ENCODE peak calls at places on chromosome 17, in seven cellular contexts. U, E, L, Q, T, V and C are unnamed samples.

GRCh38 chr17:19703776-19704371 is 12.5 kb downstream of the SLC47A2 start:
- DNase-seq in U (no peak), E (no peak), L (peak), Q (no peak), T (no peak), V (peak), C (no peak)

GRCh38 chr17:53924530-53925455 is 102.1 kb downstream of the KIF2B start:
- DNase-seq in U (no peak), E (no peak), L (peak), Q (no peak), T (no peak), V (no peak), C (peak)

GRCh38 chr17:82876602-82877391 is 37.0 kb upstream of the ZNF750 start:
- DNase-seq in U (no peak), E (peak), L (peak), Q (no peak), T (peak), V (peak), C (peak)

GRCh38 chr17:51079049-51079448 is 41.6 kb downstream of the SPAG9 start:
- DNase-seq in U (peak), E (no peak), L (no peak), Q (no peak), T (no peak), V (no peak), C (no peak)

GRCh38 chr17:44216674-44217073 is 2.8 kb downstream of the UBTF start:
- DNase-seq in U (no peak), E (no peak), L (no peak), Q (no peak), T (no peak), V (no peak), C (no peak)

GRCh38 chr17:42101513-42102292 is 3.4 kb upstream of the ZNF385C start:
- DNase-seq in U (peak), E (peak), L (peak), Q (no peak), T (peak), V (peak), C (peak)

GRCh38 chr17:39939588-39940419 is 12.3 kb downstream of the LRRC3C start:
- DNase-seq in U (no peak), E (no peak), L (no peak), Q (peak), T (peak), V (peak), C (no peak)

GRCh38 chr17:82419471-82419995 is 1.1 kb upstream of the OGFOD3 start:
- DNase-seq in U (no peak), E (no peak), L (no peak), Q (no peak), T (peak), V (no peak), C (no peak)

GRCh38 chr17:61285483-61286320 is 113.9 kb upstream of the TBX2 start:
- DNase-seq in U (no peak), E (no peak), L (no peak), Q (no peak), T (no peak), V (no peak), C (no peak)

GRCh38 chr17:55567240-55568216 is 56.3 kb upstream of the SMIM36 start:
- DNase-seq in U (no peak), E (no peak), L (no peak), Q (no peak), T (peak), V (peak), C (no peak)

GRCh38 chr17:83058478-83059167 is 20.8 kb upstream of the METRNL start:
- DNase-seq in U (peak), E (no peak), L (no peak), Q (no peak), T (no peak), V (peak), C (no peak)

GRCh38 chr17:40598021-40598927 is 33.0 kb upstream of the CCR7 start:
- DNase-seq in U (no peak), E (no peak), L (no peak), Q (no peak), T (no peak), V (no peak), C (no peak)

GRCh38 chr17:70588003-70588402 is 418.7 kb downstream of the KCNJ2 start:
- DNase-seq in U (no peak), E (no peak), L (no peak), Q (no peak), T (no peak), V (no peak), C (no peak)

GRCh38 chr17:14784997-14785696 is 480.0 kb downstream of the PMP22 start:
- DNase-seq in U (no peak), E (no peak), L (peak), Q (no peak), T (no peak), V (no peak), C (no peak)

GRCh38 chr17:4541041-4541327 is 14.2 kb downstream of the MYBBP1A start:
- DNase-seq in U (no peak), E (no peak), L (no peak), Q (no peak), T (no peak), V (no peak), C (no peak)

GRCh38 chr17:28317965-28318758 is 838 bp upstream of the TMEM97 start:
- DNase-seq in U (peak), E (no peak), L (no peak), Q (no peak), T (peak), V (peak), C (peak)

GRCh38 chr17:38404174-38404943 is 23.9 kb upstream of the ARHGAP23 start:
- DNase-seq in U (peak), E (no peak), L (no peak), Q (no peak), T (no peak), V (no peak), C (no peak)

GRCh38 chr17:3667366-3668278 is 756 bp downstream of the TAX1BP3 start:
- DNase-seq in U (peak), E (no peak), L (peak), Q (no peak), T (peak), V (peak), C (peak)

GRCh38 chr17:9575381-9576072 is at the start of gene STX8:
- DNase-seq in U (peak), E (peak), L (peak), Q (peak), T (peak), V (peak), C (peak)

GRCh38 chr17:47275245-47275984 is 21.8 kb downstream of the ITGB3 start:
- DNase-seq in U (peak), E (no peak), L (no peak), Q (no peak), T (peak), V (peak), C (no peak)

GRCh38 chr17:20073056-20073979 is 64.2 kb downstream of the SPECC1 start:
- DNase-seq in U (no peak), E (no peak), L (no peak), Q (no peak), T (peak), V (no peak), C (no peak)

GRCh38 chr17:48155889-48156670 is 48.5 kb downstream of the SNX11 start:
- DNase-seq in U (no peak), E (no peak), L (no peak), Q (no peak), T (no peak), V (no peak), C (no peak)

GRCh38 chr17:2101448-2102257 is 46.8 kb downstream of the HIC1 start:
- DNase-seq in U (no peak), E (peak), L (no peak), Q (no peak), T (peak), V (no peak), C (peak)

GRCh38 chr17:72457712-72458111 is 336.9 kb downstream of the SOX9 start:
- DNase-seq in U (no peak), E (no peak), L (no peak), Q (no peak), T (no peak), V (no peak), C (no peak)

GRCh38 chr17:48746916-48747444 is 18.4 kb upstream of the HOXB13 start:
- DNase-seq in U (peak), E (no peak), L (no peak), Q (no peak), T (no peak), V (peak), C (no peak)

GRCh38 chr17:59001158-59001814 is 105.4 kb downstream of the TRIM37 start:
- DNase-seq in U (no peak), E (no peak), L (no peak), Q (peak), T (peak), V (no peak), C (no peak)

GRCh38 chr17:1999557-2000251 is 25.4 kb downstream of the RTN4RL1 start:
- DNase-seq in U (no peak), E (no peak), L (peak), Q (no peak), T (no peak), V (peak), C (peak)

GRCh38 chr17:58520843-58521430 is 6.5 kb upstream of the MTMR4 start:
- DNase-seq in U (peak), E (no peak), L (peak), Q (no peak), T (peak), V (peak), C (peak)

GRCh38 chr17:8710766-8711165 is 33.9 kb downstream of the CCDC42 start:
- DNase-seq in U (no peak), E (no peak), L (no peak), Q (no peak), T (no peak), V (no peak), C (no peak)

GRCh38 chr17:73643012-73643845 is 1.0 kb downstream of the SDK2 start:
- DNase-seq in U (peak), E (no peak), L (no peak), Q (no peak), T (no peak), V (peak), C (peak)
- TF ChIP-seq JUND in U (no peak), E (no peak), L (no peak), Q (no peak), T (no peak), V (no peak), C (no peak)

GRCh38 chr17:32006957-32007462 is at the start of gene LRRC37B:
- DNase-seq in U (peak), E (peak), L (peak), Q (peak), T (peak), V (peak), C (peak)
- TF ChIP-seq JUND in U (no peak), E (no peak), L (no peak), Q (no peak), T (no peak), V (no peak), C (no peak)

DNA sequence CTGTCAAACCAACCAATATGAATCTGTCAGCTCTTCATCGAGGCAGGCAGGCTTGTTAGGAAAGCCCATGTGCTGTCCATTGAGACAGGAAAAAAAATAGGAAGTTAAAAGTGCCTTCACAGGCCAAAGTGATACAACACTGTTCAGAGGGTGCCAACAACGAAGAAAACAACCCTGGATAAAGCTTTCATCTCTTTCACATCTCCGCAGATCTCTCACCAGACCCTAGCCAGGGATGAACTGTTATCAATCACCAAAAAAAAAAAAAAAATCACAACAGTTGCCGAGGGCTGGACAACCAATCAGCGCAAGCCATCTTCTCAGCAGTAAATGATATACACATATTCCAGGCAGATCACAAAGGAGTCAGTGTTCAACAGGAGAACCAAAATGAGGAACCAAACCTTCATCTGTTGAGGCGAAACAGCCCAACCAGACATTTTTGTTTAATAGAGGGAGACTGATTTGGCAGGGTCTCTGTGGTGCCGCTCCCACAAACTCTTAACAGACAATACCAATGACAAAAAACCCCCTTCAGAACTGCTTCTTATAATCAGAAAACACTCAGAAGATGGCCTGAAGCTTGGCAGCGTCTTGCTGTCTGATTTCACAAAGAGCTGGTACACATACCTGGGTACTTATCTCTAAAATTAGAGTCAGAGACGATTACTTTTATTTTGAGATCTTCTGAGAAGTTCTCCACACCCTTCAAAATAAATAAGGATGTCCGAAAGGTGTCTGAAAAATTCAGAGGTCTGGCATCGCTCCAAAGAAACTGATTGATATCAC is 1.9 kb downstream of the MAP3K14 start:
- DNase-seq in U (no peak), E (no peak), L (no peak), Q (no peak), T (no peak), V (no peak), C (no peak)
- TF ChIP-seq JUND in U (no peak), E (no peak), L (no peak), Q (no peak), T (no peak), V (no peak), C (no peak)

DNA sequence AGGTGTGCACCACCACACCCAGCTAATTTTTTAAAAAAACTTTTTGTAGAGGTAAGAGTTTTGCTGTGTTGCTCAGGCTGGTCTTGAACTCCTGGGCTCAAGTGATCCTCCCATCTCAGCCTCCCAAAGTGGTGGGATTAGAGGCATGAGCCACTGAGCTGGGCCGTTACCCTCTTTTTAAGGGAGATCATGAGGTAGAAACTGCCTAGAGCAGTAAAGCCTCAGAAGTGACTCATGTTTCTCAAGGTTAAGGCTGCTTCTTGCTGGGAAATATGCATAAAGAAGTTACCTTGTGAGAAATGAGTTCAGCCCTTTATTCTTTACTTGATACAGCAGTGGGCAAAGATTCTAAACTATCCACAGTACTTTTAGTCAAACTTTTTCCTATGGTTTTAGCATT is 38.2 kb downstream of the GRB2 start:
- DNase-seq in U (no peak), E (no peak), L (no peak), Q (no peak), T (peak), V (no peak), C (no peak)
- TF ChIP-seq JUND in U (no peak), E (no peak), L (no peak), Q (no peak), T (no peak), V (no peak), C (no peak)

GRCh38 chr17:74752415-74752814 is 4.0 kb downstream of the NHERF1 start:
- DNase-seq in U (no peak), E (no peak), L (no peak), Q (no peak), T (no peak), V (no peak), C (no peak)
- TF ChIP-seq JUND in U (no peak), E (no peak), L (no peak), Q (no peak), T (no peak), V (no peak), C (no peak)

DNA sequence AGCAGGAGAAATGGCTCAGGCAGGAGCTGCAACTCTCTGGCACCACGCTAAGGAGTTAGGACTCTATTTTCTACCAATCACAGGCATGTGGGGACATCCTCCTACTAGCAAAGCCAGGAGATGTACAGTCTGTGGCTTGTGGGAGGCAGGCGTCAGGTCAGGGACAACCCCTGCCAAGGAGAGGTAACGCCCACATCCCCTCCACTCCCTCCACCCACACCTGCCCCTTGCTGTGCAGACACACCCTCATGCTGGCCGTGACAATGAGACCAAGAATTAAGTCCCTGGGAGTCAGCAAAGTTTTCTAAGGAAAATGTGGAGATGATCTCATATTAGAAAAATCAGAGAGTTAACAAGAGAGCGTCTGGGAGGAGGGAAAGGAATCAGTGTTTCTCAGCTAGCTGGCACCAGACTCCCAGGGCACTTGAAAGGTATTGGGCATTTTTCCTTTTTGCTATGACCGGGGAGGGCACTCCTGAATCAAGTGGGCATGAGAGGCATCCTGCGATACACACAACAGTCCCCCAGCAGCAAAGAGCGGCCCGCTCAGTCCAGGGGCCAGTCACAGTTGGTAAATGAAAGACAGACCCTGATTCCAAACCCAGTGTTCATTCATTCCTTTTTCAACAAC is 87.3 kb upstream of the RPL38 start:
- DNase-seq in U (no peak), E (no peak), L (no peak), Q (no peak), T (no peak), V (no peak), C (no peak)
- TF ChIP-seq JUND in U (no peak), E (no peak), L (no peak), Q (no peak), T (no peak), V (no peak), C (no peak)

GRCh38 chr17:81028506-81028858 is 6.5 kb upstream of the BAIAP2 start:
- DNase-seq in U (no peak), E (no peak), L (no peak), Q (no peak), T (no peak), V (peak), C (no peak)
- TF ChIP-seq JUND in U (no peak), E (no peak), L (no peak), Q (no peak), T (no peak), V (no peak), C (no peak)